ENCODE peak calls at places on chromosomes 4 and X, in nine cellular contexts. One of them, this sample, is unnamed. For H3K36me3 and H3K4me1, the result is how much of the 10 kb centered on the place peaks cover.

GRCh38 chr4:106691749-106692148 is 323.2 kb upstream of the GIMD1 start:
- DNase-seq in RWPE2: no peak
- DNase-seq in PC-3: no peak
- DNase-seq in hepatocyte: no peak
- DNase-seq in osteoblast: no peak
- DNase-seq in mesendoderm: peak
- DNase-seq in OCI-LY7: no peak
- DNase-seq in vagina: no peak
- DNase-seq in MM.1S: no peak
- DNase-seq in this sample: no peak

GRCh38 chr4:73434311-73434710 is 1.7 kb upstream of the AFP start:
- DNase-seq in mesendoderm: peak
- DNase-seq in PC-3: peak
- DNase-seq in OCI-LY7: peak
- DNase-seq in MM.1S: peak
- DNase-seq in osteoblast: no peak
- DNase-seq in vagina: no peak
- DNase-seq in hepatocyte: no peak
- DNase-seq in RWPE2: no peak
- DNase-seq in this sample: no peak

GRCh38 chr4:20464381-20464780 is 212.7 kb downstream of the SLIT2 start:
- DNase-seq in hepatocyte: peak
- DNase-seq in vagina: no peak
- DNase-seq in RWPE2: no peak
- DNase-seq in OCI-LY7: no peak
- DNase-seq in mesendoderm: no peak
- DNase-seq in PC-3: peak
- DNase-seq in osteoblast: peak
- DNase-seq in MM.1S: no peak
- DNase-seq in this sample: no peak

GRCh38 chr4:139129206-139129605 is 47.8 kb downstream of the ELF2 start:
- DNase-seq in RWPE2: no peak
- DNase-seq in MM.1S: no peak
- DNase-seq in OCI-LY7: no peak
- DNase-seq in vagina: no peak
- DNase-seq in osteoblast: no peak
- DNase-seq in hepatocyte: no peak
- DNase-seq in PC-3: peak
- DNase-seq in mesendoderm: no peak
- DNase-seq in this sample: no peak

GRCh38 chr4:1872918-1873269 is 1.7 kb downstream of the NSD2 start:
- DNase-seq in RWPE2: no peak
- DNase-seq in vagina: no peak
- DNase-seq in PC-3: peak
- DNase-seq in mesendoderm: no peak
- DNase-seq in MM.1S: peak
- DNase-seq in hepatocyte: no peak
- DNase-seq in osteoblast: peak
- DNase-seq in OCI-LY7: peak
- DNase-seq in this sample: no peak

GRCh38 chr4:24547979-24548378 is 36.4 kb downstream of the DHX15 start:
- DNase-seq in MM.1S: no peak
- DNase-seq in mesendoderm: peak
- DNase-seq in OCI-LY7: no peak
- DNase-seq in vagina: no peak
- DNase-seq in PC-3: no peak
- DNase-seq in hepatocyte: no peak
- DNase-seq in RWPE2: no peak
- DNase-seq in osteoblast: no peak
- DNase-seq in this sample: no peak

GRCh38 chrX:17425151-17425550 is 50.2 kb downstream of the NHS start:
- DNase-seq in OCI-LY7: no peak
- DNase-seq in vagina: no peak
- DNase-seq in RWPE2: no peak
- DNase-seq in osteoblast: no peak
- DNase-seq in MM.1S: no peak
- DNase-seq in mesendoderm: no peak
- DNase-seq in PC-3: no peak
- DNase-seq in hepatocyte: no peak
- DNase-seq in this sample: no peak

GRCh38 chr4:3470244-3471097 is 7.4 kb downstream of the DOK7 start:
- DNase-seq in vagina: no peak
- DNase-seq in OCI-LY7: no peak
- DNase-seq in osteoblast: peak
- DNase-seq in mesendoderm: no peak
- DNase-seq in hepatocyte: no peak
- DNase-seq in PC-3: peak
- DNase-seq in MM.1S: no peak
- DNase-seq in RWPE2: no peak
- DNase-seq in this sample: peak

GRCh38 chr4:107283587-107284559 is 247.8 kb upstream of the DKK2 start:
- DNase-seq in MM.1S: no peak
- DNase-seq in vagina: no peak
- DNase-seq in PC-3: peak
- DNase-seq in osteoblast: peak
- DNase-seq in RWPE2: peak
- DNase-seq in mesendoderm: peak
- DNase-seq in OCI-LY7: no peak
- DNase-seq in hepatocyte: peak
- DNase-seq in this sample: no peak

GRCh38 chr4:147938481-147938880 is 206.6 kb downstream of the ARHGAP10 start:
- DNase-seq in osteoblast: no peak
- DNase-seq in MM.1S: no peak
- DNase-seq in OCI-LY7: no peak
- DNase-seq in PC-3: no peak
- DNase-seq in mesendoderm: no peak
- DNase-seq in vagina: no peak
- DNase-seq in RWPE2: no peak
- DNase-seq in hepatocyte: no peak
- DNase-seq in this sample: no peak

GRCh38 chrX:40414335-40414734 is 166.4 kb upstream of the ATP6AP2 start:
- DNase-seq in OCI-LY7: no peak
- DNase-seq in RWPE2: no peak
- DNase-seq in vagina: no peak
- DNase-seq in hepatocyte: no peak
- DNase-seq in mesendoderm: peak
- DNase-seq in MM.1S: no peak
- DNase-seq in PC-3: no peak
- DNase-seq in osteoblast: no peak
- DNase-seq in this sample: no peak

GRCh38 chr4:138405934-138406567 is 163.9 kb upstream of the SLC7A11 start:
- DNase-seq in MM.1S: no peak
- DNase-seq in OCI-LY7: no peak
- DNase-seq in osteoblast: peak
- DNase-seq in vagina: no peak
- DNase-seq in mesendoderm: no peak
- DNase-seq in PC-3: peak
- DNase-seq in hepatocyte: no peak
- DNase-seq in RWPE2: no peak
- DNase-seq in this sample: no peak

GRCh38 chrX:150688911-150689451 is 4.2 kb upstream of the MTMR1 start:
- DNase-seq in PC-3: peak
- DNase-seq in RWPE2: peak
- DNase-seq in mesendoderm: peak
- DNase-seq in osteoblast: peak
- DNase-seq in vagina: no peak
- DNase-seq in MM.1S: no peak
- DNase-seq in hepatocyte: peak
- DNase-seq in OCI-LY7: no peak
- DNase-seq in this sample: no peak

GRCh38 chrX:49784747-49785280 is 44.3 kb upstream of the PAGE4 start:
- DNase-seq in OCI-LY7: no peak
- DNase-seq in MM.1S: no peak
- DNase-seq in RWPE2: no peak
- DNase-seq in hepatocyte: no peak
- DNase-seq in vagina: no peak
- DNase-seq in osteoblast: no peak
- DNase-seq in PC-3: no peak
- DNase-seq in mesendoderm: no peak
- DNase-seq in this sample: no peak

GRCh38 chr4:2393353-2394270 is 24.8 kb downstream of the ZFYVE28 start:
- DNase-seq in mesendoderm: peak
- DNase-seq in hepatocyte: peak
- DNase-seq in MM.1S: peak
- DNase-seq in RWPE2: peak
- DNase-seq in osteoblast: peak
- DNase-seq in OCI-LY7: peak
- DNase-seq in vagina: no peak
- DNase-seq in PC-3: no peak
- DNase-seq in this sample: peak

GRCh38 chrX:19555683-19556082 is 40.4 kb upstream of the MAP3K15 start:
- DNase-seq in osteoblast: no peak
- DNase-seq in OCI-LY7: no peak
- DNase-seq in PC-3: no peak
- DNase-seq in vagina: no peak
- DNase-seq in mesendoderm: no peak
- DNase-seq in RWPE2: no peak
- DNase-seq in hepatocyte: no peak
- DNase-seq in MM.1S: no peak
- DNase-seq in this sample: no peak

DNA sequence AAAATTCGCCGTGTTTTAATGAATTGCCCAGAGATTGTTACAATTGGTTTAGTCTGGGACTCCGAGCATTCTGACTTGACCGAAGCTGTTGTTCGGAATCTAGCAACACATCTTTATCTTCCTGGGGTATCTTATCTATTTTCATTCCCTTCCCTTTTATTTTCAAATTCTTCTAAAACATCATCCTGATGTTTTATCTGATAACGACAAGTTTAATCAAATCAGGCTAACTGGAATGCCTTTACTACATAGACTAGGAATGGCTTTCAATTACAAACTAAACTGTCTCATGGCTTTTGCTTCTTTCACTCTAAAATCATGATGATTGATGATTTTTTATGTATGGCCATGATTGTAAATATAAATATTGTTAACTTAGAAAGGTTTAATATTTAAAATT is 48.0 kb downstream of the USP53 start:
- DNase-seq in osteoblast: no peak
- DNase-seq in hepatocyte: no peak
- DNase-seq in MM.1S: no peak
- DNase-seq in OCI-LY7: no peak
- DNase-seq in RWPE2: no peak
- DNase-seq in vagina: no peak
- DNase-seq in mesendoderm: peak
- DNase-seq in PC-3: no peak
- DNase-seq in this sample: no peak
- H3K36me3 ChIP-seq in osteoblast: under half
- H3K36me3 ChIP-seq in hepatocyte: under half
- H3K36me3 ChIP-seq in MM.1S: under half
- H3K36me3 ChIP-seq in OCI-LY7: under half
- H3K36me3 ChIP-seq in RWPE2: half or more
- H3K36me3 ChIP-seq in vagina: under half
- H3K36me3 ChIP-seq in mesendoderm: under half
- H3K36me3 ChIP-seq in PC-3: under half
- H3K36me3 ChIP-seq in this sample: under half

GRCh38 chrX:115642304-115642703 is 81.3 kb downstream of the PLS3 start:
- DNase-seq in vagina: no peak
- DNase-seq in PC-3: no peak
- DNase-seq in RWPE2: no peak
- DNase-seq in hepatocyte: no peak
- DNase-seq in MM.1S: no peak
- DNase-seq in osteoblast: no peak
- DNase-seq in mesendoderm: peak
- DNase-seq in OCI-LY7: no peak
- DNase-seq in this sample: no peak
- H3K27ac ChIP-seq in vagina: peak
- H3K27ac ChIP-seq in PC-3: peak
- H3K27ac ChIP-seq in RWPE2: peak
- H3K27ac ChIP-seq in hepatocyte: peak
- H3K27ac ChIP-seq in MM.1S: no peak
- H3K27ac ChIP-seq in osteoblast: no peak
- H3K27ac ChIP-seq in mesendoderm: no peak
- H3K27ac ChIP-seq in OCI-LY7: no peak
- H3K27ac ChIP-seq in this sample: no peak

DNA sequence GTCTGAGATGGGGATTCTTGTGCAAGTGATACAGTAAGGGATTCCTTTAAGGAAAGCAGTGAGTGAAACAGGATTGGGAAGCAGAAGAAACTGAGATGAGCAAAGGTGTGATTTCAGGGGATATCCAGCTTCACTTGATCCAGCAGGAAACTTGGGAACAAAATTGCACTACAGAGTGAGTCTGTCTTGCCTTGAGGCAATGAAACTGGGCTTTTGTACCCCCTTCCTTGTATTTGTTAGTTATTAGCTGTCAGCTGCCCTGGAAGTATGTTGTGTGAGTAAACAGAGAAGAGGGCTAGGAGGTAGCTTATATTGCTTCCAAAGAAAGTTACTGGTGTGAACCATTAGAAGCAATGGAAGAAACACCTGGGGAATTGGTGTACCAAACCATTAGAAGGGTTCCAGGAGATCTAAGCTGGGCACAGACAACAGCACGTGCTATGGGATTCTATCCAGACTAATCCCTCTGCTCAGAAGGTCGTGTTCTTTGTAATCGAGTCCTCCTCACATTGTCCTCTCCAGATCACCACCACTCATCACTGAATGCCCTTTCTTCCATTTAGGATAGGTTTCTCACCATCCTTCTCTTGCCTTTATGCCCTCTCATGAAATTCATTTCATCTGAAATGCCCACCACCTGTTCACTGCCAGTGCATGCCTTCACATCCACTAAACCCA is 76.0 kb downstream of the PDLIM5 start:
- DNase-seq in mesendoderm: no peak
- DNase-seq in osteoblast: no peak
- DNase-seq in MM.1S: no peak
- DNase-seq in hepatocyte: no peak
- DNase-seq in PC-3: peak
- DNase-seq in OCI-LY7: no peak
- DNase-seq in vagina: no peak
- DNase-seq in RWPE2: no peak
- DNase-seq in this sample: no peak
- H3K4me1 ChIP-seq in mesendoderm: under half
- H3K4me1 ChIP-seq in osteoblast: half or more
- H3K4me1 ChIP-seq in MM.1S: under half
- H3K4me1 ChIP-seq in hepatocyte: under half
- H3K4me1 ChIP-seq in PC-3: under half
- H3K4me1 ChIP-seq in OCI-LY7: under half
- H3K4me1 ChIP-seq in vagina: under half
- H3K4me1 ChIP-seq in RWPE2: half or more
- H3K4me1 ChIP-seq in this sample: under half

GRCh38 chr4:176676901-176677300 is 115.8 kb downstream of the VEGFC start:
- DNase-seq in PC-3: no peak
- DNase-seq in hepatocyte: no peak
- DNase-seq in OCI-LY7: no peak
- DNase-seq in mesendoderm: no peak
- DNase-seq in MM.1S: no peak
- DNase-seq in RWPE2: no peak
- DNase-seq in vagina: no peak
- DNase-seq in osteoblast: no peak
- DNase-seq in this sample: no peak

GRCh38 chr4:176680668-176681067 is 112.1 kb downstream of the VEGFC start:
- DNase-seq in vagina: no peak
- DNase-seq in PC-3: no peak
- DNase-seq in RWPE2: no peak
- DNase-seq in MM.1S: no peak
- DNase-seq in mesendoderm: no peak
- DNase-seq in OCI-LY7: no peak
- DNase-seq in osteoblast: no peak
- DNase-seq in hepatocyte: no peak
- DNase-seq in this sample: no peak
- H3K36me3 ChIP-seq in vagina: under half
- H3K36me3 ChIP-seq in PC-3: under half
- H3K36me3 ChIP-seq in RWPE2: half or more
- H3K36me3 ChIP-seq in MM.1S: under half
- H3K36me3 ChIP-seq in mesendoderm: under half
- H3K36me3 ChIP-seq in OCI-LY7: under half
- H3K36me3 ChIP-seq in osteoblast: half or more
- H3K36me3 ChIP-seq in hepatocyte: under half
- H3K36me3 ChIP-seq in this sample: under half

This sample was measured in pancreas.